ENCODE peak calls at places on chromosomes 13 and 19, in nine cellular contexts. C is AG09309; Y is MM.1S; E is CD8-positive, alpha-beta T cell; X is dorsolateral prefrontal cortex; Q is mucosa of descending colon; V is GM06990; K is lower leg skin; D is stomach. F is an unnamed sample.

GRCh38 chr13:45873491-45874360 is 22.2 kb upstream of the SIAH3 start:
- DNase-seq in C (no peak), D (no peak), V (no peak), Y (no peak), K (no peak), E (no peak), Q (no peak), X (no peak), F (no peak)

GRCh38 chr13:20908714-20909497 is 6.4 kb upstream of the XPO4 start:
- DNase-seq in X (no peak), D (no peak), E (no peak), K (no peak), Y (no peak), C (no peak), V (no peak), Q (no peak), F (no peak)

GRCh38 chr19:50943074-50943828 is 9.6 kb downstream of the KLK5 start:
- DNase-seq in Y (no peak), C (no peak), V (no peak), X (no peak), Q (no peak), D (no peak), K (no peak), E (no peak), F (no peak)

GRCh38 chr19:49132974-49133609 is 13.7 kb downstream of the PPFIA3 start:
- DNase-seq in D (peak), Q (peak), E (peak), C (no peak), V (no peak), X (no peak), K (no peak), Y (no peak), F (no peak)

GRCh38 chr13:71867101-71867814 is at the start of gene DACH1:
- DNase-seq in K (no peak), E (no peak), X (no peak), Y (peak), Q (peak), V (no peak), C (no peak), D (peak), F (peak)

GRCh38 chr13:32039056-32039455 is 7.5 kb downstream of the FRY start:
- DNase-seq in E (no peak), C (no peak), D (no peak), Y (no peak), Q (no peak), K (no peak), V (no peak), X (no peak), F (no peak)

GRCh38 chr19:40511487-40511886 is 44.7 kb downstream of the SPTBN4 start:
- DNase-seq in D (no peak), Y (no peak), X (no peak), Q (no peak), K (no peak), E (no peak), V (no peak), C (no peak), F (no peak)

GRCh38 chr13:75079226-75079625 is 402.7 kb downstream of the TBC1D4 start:
- DNase-seq in K (no peak), Q (no peak), Y (no peak), C (no peak), E (no peak), X (no peak), D (no peak), V (no peak), F (no peak)

GRCh38 chr19:49888478-49888901 is 8.2 kb downstream of the IL4I1 start:
- DNase-seq in Y (no peak), C (no peak), D (no peak), X (no peak), V (no peak), E (no peak), Q (no peak), K (no peak), F (no peak)

GRCh38 chr13:70087247-70087646 is 20.4 kb upstream of the ATXN8OS start:
- DNase-seq in Q (no peak), D (no peak), C (no peak), K (no peak), X (no peak), V (no peak), Y (no peak), E (no peak), F (no peak)

GRCh38 chr13:98890186-98890585 is 87.7 kb downstream of the DOCK9 start:
- DNase-seq in E (no peak), C (peak), X (peak), V (no peak), Q (no peak), K (peak), Y (no peak), D (no peak), F (no peak)

GRCh38 chr13:50518791-50519201 is 324.7 kb downstream of the DLEU7 start:
- DNase-seq in D (no peak), C (no peak), K (peak), E (no peak), V (no peak), Q (no peak), X (peak), Y (no peak), F (no peak)

GRCh38 chr19:1618157-1619093 is 13.2 kb upstream of the UQCR11 start:
- DNase-seq in X (no peak), V (no peak), E (no peak), Q (no peak), K (no peak), D (peak), Y (no peak), C (no peak), F (peak)

GRCh38 chr13:42893346-42893745 is 98.7 kb downstream of the EPSTI1 start:
- DNase-seq in K (no peak), C (peak), X (no peak), Q (no peak), Y (no peak), D (no peak), E (no peak), V (no peak), F (no peak)

GRCh38 chr13:40146586-40147240 is 491.3 kb downstream of the COG6 start:
- DNase-seq in X (no peak), C (no peak), K (no peak), V (no peak), Q (no peak), D (no peak), E (no peak), Y (no peak), F (no peak)

GRCh38 chr13:35917252-35917941 is 213.8 kb downstream of the DCLK1 start:
- DNase-seq in Y (peak), V (peak), E (no peak), C (no peak), D (no peak), Q (no peak), X (no peak), K (no peak), F (no peak)

GRCh38 chr13:46281779-46282178 is 70.1 kb downstream of the LRRC63 start:
- DNase-seq in X (no peak), E (no peak), D (no peak), K (no peak), V (no peak), C (no peak), Y (no peak), Q (no peak), F (no peak)

GRCh38 chr19:11209892-11210655 is 12.7 kb upstream of the KANK2 start:
- DNase-seq in C (no peak), K (no peak), Y (no peak), X (no peak), V (no peak), Q (no peak), D (no peak), E (no peak), F (no peak)

GRCh38 chr19:47471381-47471732 is 336 bp downstream of the SLC8A2 start:
- DNase-seq in D (no peak), E (no peak), V (no peak), X (no peak), C (no peak), Q (no peak), Y (no peak), K (no peak), F (no peak)

GRCh38 chr19:18967358-18968146 is 26.5 kb upstream of the HOMER3 start:
- DNase-seq in C (no peak), E (no peak), V (no peak), K (peak), Y (no peak), Q (peak), D (peak), X (no peak), F (peak)

GRCh38 chr13:49084961-49085360 is 109.2 kb downstream of the FNDC3A start:
- DNase-seq in D (no peak), Q (no peak), E (no peak), X (no peak), V (no peak), C (no peak), K (no peak), Y (no peak), F (no peak)

GRCh38 chr13:93959796-93960533 is 519.5 kb downstream of the DCT start:
- DNase-seq in Y (no peak), D (no peak), Q (no peak), E (no peak), K (no peak), V (no peak), X (no peak), C (no peak), F (no peak)

GRCh38 chr13:98530236-98530635 is 46.7 kb downstream of the STK24 start:
- DNase-seq in D (no peak), E (no peak), C (no peak), Q (no peak), X (no peak), V (no peak), K (no peak), Y (no peak), F (no peak)

GRCh38 chr13:95535243-95535642 is 17.3 kb upstream of the CLDN10 start:
- DNase-seq in Y (no peak), K (no peak), E (no peak), V (no peak), Q (no peak), X (no peak), D (no peak), C (peak), F (peak)

GRCh38 chr19:49430678-49431329 is 5.6 kb downstream of the GFY start:
- DNase-seq in X (no peak), Y (no peak), E (no peak), V (no peak), K (no peak), D (no peak), Q (peak), C (no peak), F (no peak)

GRCh38 chr19:13122980-13123957 is 5.2 kb downstream of the NACC1 start:
- DNase-seq in K (no peak), Q (no peak), D (no peak), V (no peak), E (no peak), C (no peak), Y (no peak), X (no peak), F (no peak)

GRCh38 chr13:19766637-19767036 is 16.1 kb downstream of the PSPC1 start:
- DNase-seq in X (no peak), D (no peak), Y (no peak), C (no peak), K (no peak), E (no peak), V (no peak), Q (no peak), F (no peak)

GRCh38 chr19:47713046-47714021 is at the start of gene EHD2:
- DNase-seq in V (no peak), Q (no peak), E (no peak), K (peak), X (no peak), D (peak), Y (no peak), C (no peak), F (peak)

GRCh38 chr13:34967851-34968562 is 25.9 kb downstream of the NBEA start:
- DNase-seq in K (no peak), V (no peak), E (no peak), Y (no peak), C (no peak), X (no peak), D (no peak), Q (no peak), F (no peak)

GRCh38 chr19:37654525-37654832 is 786 bp downstream of the ZFP30 start:
- DNase-seq in E (no peak), K (no peak), Y (no peak), X (no peak), V (no peak), D (no peak), C (no peak), Q (no peak), F (no peak)

GRCh38 chr19:29687897-29688728 is 22.9 kb downstream of the PLEKHF1 start:
- DNase-seq in K (no peak), E (no peak), D (no peak), V (no peak), X (no peak), Y (no peak), C (peak), Q (no peak), F (no peak)

GRCh38 chr19:42121036-42121621 is 11.1 kb downstream of the POU2F2 start:
- DNase-seq in C (no peak), X (no peak), V (no peak), K (no peak), E (no peak), D (no peak), Q (no peak), Y (no peak), F (no peak)

GRCh38 chr19:35528218-35529038 is at the start of gene SBSN:
- DNase-seq in V (no peak), Q (no peak), X (no peak), C (peak), E (no peak), K (no peak), Y (no peak), D (no peak), F (no peak)

GRCh38 chr13:43988302-43988701 is 108.6 kb downstream of the LACC1 start:
- DNase-seq in Y (no peak), V (no peak), Q (no peak), X (no peak), E (no peak), D (no peak), K (no peak), C (no peak), F (no peak)

GRCh38 chr13:30158774-30159445 is 148.4 kb downstream of the KATNAL1 start:
- DNase-seq in E (no peak), C (peak), Y (no peak), V (no peak), D (peak), X (no peak), Q (no peak), K (no peak), F (no peak)
- TF ChIP-seq CTCF in E (peak), C (peak), Y (peak), V (peak), D (no peak), X (no peak), Q (no peak), K (no peak), F (peak)

DNA sequence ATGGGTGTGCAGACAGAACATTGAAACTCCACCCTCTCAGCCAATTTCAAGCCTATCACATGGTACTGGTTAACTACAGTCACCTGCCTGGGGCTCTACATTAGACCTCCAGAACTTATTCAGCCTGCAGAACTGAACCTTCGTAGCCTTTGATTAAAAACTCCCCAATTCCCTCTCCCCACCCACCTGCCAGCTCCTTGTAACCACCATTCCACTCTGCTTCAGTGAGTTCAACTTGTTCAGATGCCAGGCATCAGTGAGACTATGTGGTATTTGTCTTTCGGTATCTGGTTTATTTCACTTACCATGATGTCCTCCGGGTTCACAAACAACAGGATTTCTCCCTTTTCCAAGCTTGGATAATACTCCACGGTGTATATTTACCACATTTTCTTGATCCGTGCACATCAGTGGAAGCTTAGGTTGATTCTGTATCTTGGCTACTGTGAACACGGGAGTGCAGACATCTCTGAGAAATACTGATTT is 19.2 kb downstream of the RAB20 start:
- DNase-seq in V (no peak), Q (no peak), D (no peak), Y (no peak), K (no peak), E (no peak), C (no peak), X (no peak), F (no peak)
- H3K4me3 ChIP-seq in V (no peak), Q (no peak), D (no peak), Y (no peak), K (no peak), E (no peak), C (no peak), X (no peak), F (no peak)

GRCh38 chr13:59425211-59425721 is 738.5 kb downstream of the DIAPH3 start:
- DNase-seq in D (no peak), E (no peak), X (no peak), K (no peak), Y (no peak), Q (no peak), C (peak), V (no peak), F (no peak)
- TF ChIP-seq CTCF in D (no peak), E (no peak), X (no peak), K (no peak), Y (no peak), Q (no peak), C (no peak), V (no peak), F (no peak)

GRCh38 chr13:82912564-82912963 is 969.7 kb downstream of the SLITRK1 start:
- DNase-seq in Q (no peak), X (no peak), Y (no peak), V (no peak), C (no peak), K (no peak), E (no peak), D (no peak), F (no peak)

GRCh38 chr13:82917984-82918383 is 964.3 kb downstream of the SLITRK1 start:
- DNase-seq in X (no peak), C (no peak), Y (no peak), E (no peak), V (no peak), Q (no peak), D (no peak), K (no peak), F (no peak)
- H3K4me3 ChIP-seq in X (no peak), C (no peak), Y (no peak), E (no peak), V (no peak), Q (no peak), D (no peak), K (no peak), F (no peak)

DNA sequence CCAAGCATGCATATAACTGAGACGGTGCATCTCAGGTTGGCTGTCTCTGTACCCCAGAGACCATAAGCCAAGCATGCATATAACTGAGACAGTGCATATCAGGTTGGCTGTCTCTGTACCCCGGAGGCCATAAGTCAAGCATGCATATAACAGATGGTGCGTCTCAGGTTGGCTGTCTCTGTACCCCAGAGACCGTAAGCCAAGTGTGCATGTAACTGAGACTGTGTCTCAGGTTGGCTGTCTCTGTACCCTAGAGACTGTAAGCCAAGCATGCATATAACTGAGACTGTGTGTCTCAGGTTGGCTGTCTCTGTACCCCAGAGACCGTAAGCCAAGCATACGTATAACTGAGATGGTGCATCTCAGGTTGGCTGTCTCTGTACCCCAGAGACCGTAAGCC is 30.8 kb downstream of the NLRP4 start:
- DNase-seq in Y (no peak), Q (no peak), D (no peak), C (no peak), K (no peak), X (no peak), E (no peak), V (no peak), F (no peak)
- TF ChIP-seq CTCF in Y (no peak), Q (no peak), D (no peak), C (no peak), K (no peak), X (no peak), E (no peak), V (no peak), F (no peak)

GRCh38 chr19:54095136-54095858 is 5.3 kb downstream of the OSCAR start:
- DNase-seq in Q (peak), E (no peak), Y (no peak), D (no peak), C (no peak), K (no peak), X (no peak), V (no peak), F (no peak)
- H3K4me3 ChIP-seq in Q (no peak), E (peak), Y (no peak), D (peak), C (peak), K (no peak), X (peak), V (no peak), F (no peak)

GRCh38 chr13:103156346-103156998 is 90.3 kb upstream of the SLC10A2 start:
- DNase-seq in Q (no peak), E (no peak), X (no peak), C (no peak), Y (no peak), K (no peak), V (no peak), D (no peak), F (no peak)

GRCh38 chr13:103157434-103158145 is 91.4 kb upstream of the SLC10A2 start:
- DNase-seq in C (no peak), Q (no peak), V (no peak), E (no peak), D (no peak), Y (no peak), X (no peak), K (no peak), F (no peak)

GRCh38 chr13:103161476-103161875 is 95.3 kb upstream of the SLC10A2 start:
- DNase-seq in X (no peak), Q (no peak), K (no peak), E (no peak), V (no peak), D (no peak), C (no peak), Y (no peak), F (no peak)

GRCh38 chr13:103157034-103157433 is 90.8 kb upstream of the SLC10A2 start:
- DNase-seq in Y (no peak), D (no peak), C (no peak), E (no peak), X (no peak), V (no peak), Q (no peak), K (no peak), F (no peak)
- TF ChIP-seq CTCF in Y (no peak), D (no peak), C (no peak), E (no peak), X (no peak), V (no peak), Q (no peak), K (no peak), F (no peak)

DNA sequence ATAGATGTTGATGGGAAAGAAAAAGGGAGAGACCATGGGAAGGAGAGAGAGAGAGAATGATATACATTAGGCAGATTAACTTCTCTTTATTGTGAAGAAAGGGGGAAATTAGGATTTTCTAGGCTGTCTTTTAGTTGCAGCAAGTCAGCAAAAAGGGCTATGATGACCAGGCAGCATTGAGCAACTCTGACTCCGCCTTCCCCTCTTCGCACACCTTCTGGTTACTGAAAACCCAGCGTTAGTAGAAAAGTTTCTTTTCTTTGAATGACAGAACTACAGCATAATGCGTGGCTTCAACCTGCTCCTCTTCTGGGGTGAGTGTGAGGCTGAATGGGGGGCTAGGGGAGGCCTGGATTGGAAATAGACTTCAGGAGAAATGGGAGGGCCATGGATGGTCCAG is at the start of gene ADGRE1:
- DNase-seq in V (no peak), K (no peak), Q (no peak), X (no peak), E (no peak), Y (no peak), D (no peak), C (no peak), F (no peak)
- H3K4me3 ChIP-seq in V (no peak), K (no peak), Q (no peak), X (no peak), E (no peak), Y (no peak), D (no peak), C (no peak), F (no peak)

F was measured in body of pancreas.